ENCODE peak calls at places on chromosomes 5 and 9, in ten cellular contexts. A is cardiac fibroblast, H is OCI-LY7, N is GM23338, K is hepatocyte, I is IMR-90, B is GM12865, W is heart right ventricle, V is mammary epithelial cell, Z is fibroblast of mammary gland. C is an unnamed sample.

GRCh38 chr9:116238225-116238624 is 84.6 kb downstream of the PAPPA start:
- DNase-seq in A (peak), H (no peak), N (no peak), K (no peak), I (peak), B (no peak), W (no peak), V (peak), Z (peak), C (peak)

GRCh38 chr5:31194458-31194808 is 947 bp downstream of the CDH6 start:
- DNase-seq in A (peak), H (no peak), N (no peak), K (no peak), I (peak), B (no peak), W (no peak), V (no peak), Z (no peak), C (no peak)

GRCh38 chr5:122858451-122858850 is 13.0 kb downstream of the SNX24 start:
- DNase-seq in A (peak), H (no peak), N (no peak), K (no peak), I (no peak), B (no peak), W (no peak), V (peak), Z (peak), C (no peak)

GRCh38 chr5:52709171-52709925 is 78.4 kb upstream of the ITGA1 start:
- DNase-seq in A (peak), H (no peak), N (no peak), K (no peak), I (peak), B (peak), W (no peak), V (peak), Z (peak), C (no peak)

GRCh38 chr9:86540999-86541398 is 186.8 kb upstream of the TUT7 start:
- DNase-seq in A (no peak), H (no peak), N (no peak), K (no peak), I (no peak), B (no peak), W (no peak), V (no peak), Z (no peak), C (peak)

GRCh38 chr5:55250064-55250463 is 16.7 kb upstream of the CCNO start:
- DNase-seq in A (no peak), H (no peak), N (no peak), K (no peak), I (no peak), B (no peak), W (no peak), V (no peak), Z (no peak), C (no peak)

GRCh38 chr5:164608507-164608906 is 1103.1 kb downstream of the MAT2B start:
- DNase-seq in A (no peak), H (no peak), N (no peak), K (no peak), I (no peak), B (no peak), W (no peak), V (no peak), Z (no peak), C (no peak)

GRCh38 chr5:66440202-66440680 is 156.0 kb upstream of the MAST4 start:
- DNase-seq in A (peak), H (no peak), N (no peak), K (peak), I (peak), B (peak), W (no peak), V (peak), Z (peak), C (peak)

GRCh38 chr5:145922059-145922458 is 14.3 kb upstream of the SH3RF2 start:
- DNase-seq in A (no peak), H (no peak), N (no peak), K (no peak), I (no peak), B (no peak), W (no peak), V (peak), Z (no peak), C (no peak)

GRCh38 chr5:125227333-125228075 is 481.1 kb upstream of the ZNF608 start:
- DNase-seq in A (peak), H (peak), N (peak), K (peak), I (peak), B (peak), W (no peak), V (no peak), Z (peak), C (no peak)

GRCh38 chr5:38666668-38667498 is 110.4 kb upstream of the LIFR start:
- DNase-seq in A (peak), H (peak), N (peak), K (peak), I (peak), B (peak), W (peak), V (no peak), Z (peak), C (peak)

GRCh38 chr9:85610074-85610855 is 131.5 kb downstream of the AGTPBP1 start:
- DNase-seq in A (peak), H (peak), N (peak), K (peak), I (peak), B (peak), W (no peak), V (peak), Z (peak), C (peak)

GRCh38 chr5:134581241-134581981 is 51.2 kb downstream of the SAR1B start:
- DNase-seq in A (no peak), H (no peak), N (no peak), K (no peak), I (no peak), B (no peak), W (no peak), V (no peak), Z (no peak), C (no peak)

DNA sequence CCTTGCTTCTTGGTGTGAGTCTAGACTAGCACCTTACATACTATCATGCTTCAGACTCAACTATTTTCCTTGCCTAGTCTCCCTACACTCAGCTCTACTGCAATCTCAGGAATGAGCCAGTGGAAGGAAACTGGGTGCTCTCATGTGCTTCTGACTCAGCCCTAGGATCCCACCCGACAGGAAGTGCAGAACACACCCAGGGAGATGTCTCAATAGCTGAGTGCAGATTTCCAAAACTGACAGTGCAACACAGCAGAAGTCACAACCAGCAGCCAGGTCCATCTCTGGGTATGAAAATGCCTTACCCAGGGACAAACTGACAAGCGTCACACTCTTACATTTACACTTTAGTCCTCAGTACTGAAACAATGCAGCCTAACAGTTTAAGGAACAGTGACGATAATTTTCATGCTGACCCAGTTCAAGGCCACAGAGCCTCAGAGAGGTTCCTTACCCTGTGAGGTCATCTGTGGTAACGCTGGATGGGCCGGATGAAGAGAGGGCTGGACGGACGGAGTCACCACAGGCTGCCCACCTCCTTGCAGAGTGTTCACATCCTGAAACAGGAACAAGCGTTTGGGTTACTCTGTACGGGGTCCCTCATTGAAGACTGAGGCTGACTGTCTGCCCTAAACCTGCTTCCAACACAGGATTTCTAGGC is 33.0 kb downstream of the FKBP15 start:
- DNase-seq in A (peak), H (no peak), N (no peak), K (peak), I (peak), B (no peak), W (no peak), V (peak), Z (peak), C (peak)
- H3K4me3 ChIP-seq in A (peak), H (no peak), N (no peak), K (no peak), I (no peak), B (no peak), W (no peak), V (peak), Z (peak), C (no peak)

GRCh38 chr5:36887532-36887931 is 11.0 kb downstream of the NIPBL start:
- DNase-seq in A (no peak), H (no peak), N (no peak), K (no peak), I (no peak), B (no peak), W (no peak), V (peak), Z (no peak), C (no peak)

GRCh38 chr5:36885566-36886485 is 9.3 kb downstream of the NIPBL start:
- DNase-seq in A (no peak), H (no peak), N (no peak), K (no peak), I (no peak), B (no peak), W (no peak), V (no peak), Z (no peak), C (no peak)

GRCh38 chr5:36885149-36885548 is 8.6 kb downstream of the NIPBL start:
- DNase-seq in A (no peak), H (no peak), N (no peak), K (no peak), I (no peak), B (no peak), W (no peak), V (no peak), Z (no peak), C (no peak)

GRCh38 chr5:36888303-36888702 is 11.7 kb downstream of the NIPBL start:
- DNase-seq in A (no peak), H (no peak), N (no peak), K (no peak), I (no peak), B (no peak), W (no peak), V (no peak), Z (no peak), C (no peak)

GRCh38 chr5:36886791-36887190 is 10.2 kb downstream of the NIPBL start:
- DNase-seq in A (no peak), H (no peak), N (no peak), K (no peak), I (no peak), B (no peak), W (no peak), V (no peak), Z (no peak), C (no peak)
- TF ChIP-seq CTCF in A (no peak), H (no peak), N (no peak), K (no peak), I (no peak), B (no peak), W (no peak), V (no peak), Z (no peak), C (no peak)

DNA sequence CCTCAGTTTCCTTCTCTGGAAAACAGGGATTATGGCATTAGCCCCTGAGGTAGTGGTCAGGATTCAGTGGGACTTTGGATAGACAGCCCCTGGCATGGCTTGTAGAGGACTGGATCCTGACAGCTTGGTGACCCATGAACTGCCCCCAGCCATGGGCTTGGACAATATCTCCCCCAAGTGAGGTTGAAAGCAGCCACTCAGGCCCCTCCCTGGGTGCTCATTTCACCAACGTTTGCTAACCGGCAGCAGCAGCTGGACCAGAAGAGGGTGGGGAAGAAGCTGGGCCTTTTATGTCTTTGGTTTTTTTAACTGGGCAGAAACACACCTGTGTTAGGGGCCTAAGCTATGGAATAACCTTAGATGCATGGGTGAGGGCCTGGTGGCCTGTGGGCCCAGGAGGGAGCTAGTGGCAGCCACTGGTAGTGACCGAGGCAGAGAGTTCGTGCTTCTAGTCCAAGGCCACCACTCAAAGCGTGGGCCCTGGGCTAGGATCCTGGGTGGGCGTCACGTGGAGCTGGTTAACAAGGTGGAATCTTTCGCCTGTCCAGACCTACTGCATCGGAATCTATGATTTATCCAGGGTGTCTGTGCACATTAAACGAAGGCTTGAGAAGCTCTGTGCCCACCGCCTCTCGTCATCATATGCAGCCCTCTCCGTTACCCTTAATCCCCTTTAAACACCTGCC is 1.9 kb downstream of the SLC2A8 start:
- DNase-seq in A (no peak), H (no peak), N (no peak), K (no peak), I (no peak), B (no peak), W (no peak), V (no peak), Z (no peak), C (no peak)
- H3K4me3 ChIP-seq in A (no peak), H (no peak), N (peak), K (peak), I (no peak), B (no peak), W (no peak), V (no peak), Z (no peak), C (no peak)

DNA sequence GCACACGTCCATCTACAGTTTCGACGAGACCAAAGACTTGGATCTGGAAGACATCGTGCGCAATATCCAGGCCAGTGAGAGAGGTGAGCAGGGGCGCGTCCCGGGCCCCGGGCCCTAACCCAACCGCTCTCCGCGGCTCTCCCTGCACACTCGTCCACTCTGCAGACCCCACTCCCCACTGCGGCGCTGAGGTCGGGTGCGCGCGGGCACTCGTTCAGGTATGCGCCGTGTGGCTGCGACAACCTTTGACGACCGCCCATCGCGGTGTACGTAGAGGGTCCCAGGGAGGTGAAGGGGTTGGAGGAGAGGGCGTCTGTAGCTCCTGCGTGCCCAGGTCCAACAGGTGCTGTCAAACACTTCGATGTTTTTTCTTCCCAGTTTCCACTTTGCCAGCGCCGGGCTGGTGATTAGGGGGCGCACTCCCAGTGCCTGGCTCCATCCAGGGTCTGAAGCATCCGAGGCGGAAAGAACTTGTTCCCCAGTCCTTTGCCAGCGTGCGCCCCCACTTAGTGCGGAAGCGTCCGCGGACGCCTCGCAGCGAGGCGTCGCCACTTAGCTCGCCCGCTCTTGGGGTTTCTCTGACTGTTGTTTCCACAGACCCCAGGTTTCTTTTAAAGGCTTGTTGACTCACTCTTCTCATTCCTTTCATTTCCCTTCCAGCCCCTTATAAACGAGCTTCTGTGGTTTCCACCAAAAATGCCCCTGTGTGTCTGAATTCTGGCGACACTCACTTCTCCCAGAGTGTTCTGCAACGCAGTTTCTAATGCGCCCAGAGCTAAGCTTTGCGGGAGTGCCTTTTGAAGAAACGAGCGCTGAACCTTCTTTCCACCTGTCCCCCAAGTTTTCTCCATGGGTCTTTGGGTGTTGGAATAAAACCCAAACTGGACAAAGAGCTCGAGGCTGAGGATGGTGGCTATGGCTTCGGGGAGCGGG is 1.6 kb downstream of the NPR3 start:
- DNase-seq in A (peak), H (no peak), N (peak), K (no peak), I (peak), B (no peak), W (no peak), V (no peak), Z (peak), C (peak)
- TF ChIP-seq CTCF in A (peak), H (no peak), N (peak), K (no peak), I (no peak), B (no peak), W (no peak), V (no peak), Z (peak), C (peak)

DNA sequence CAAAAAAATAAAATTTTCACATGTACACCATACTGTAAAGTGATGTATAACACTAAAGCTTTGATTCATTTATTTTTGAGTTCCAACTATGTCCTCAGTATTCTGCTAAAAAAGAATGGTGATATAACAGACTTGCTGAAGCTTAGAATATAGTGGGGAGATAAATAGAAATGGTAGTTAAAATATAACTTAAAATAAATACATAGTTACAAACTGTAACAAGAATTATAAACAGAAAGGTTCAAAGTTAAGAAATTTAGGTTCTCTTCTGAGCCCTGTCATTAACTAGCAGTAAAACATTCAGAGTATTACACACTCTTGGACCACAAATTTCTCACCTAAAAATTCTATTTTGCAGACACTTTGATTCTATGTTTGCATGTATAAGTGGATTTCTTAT is 392.1 kb downstream of the ANXA1 start:
- DNase-seq in A (no peak), H (no peak), N (no peak), K (no peak), I (no peak), B (no peak), W (no peak), V (no peak), Z (no peak), C (no peak)
- H3K4me3 ChIP-seq in A (no peak), H (no peak), N (no peak), K (no peak), I (no peak), B (no peak), W (no peak), V (no peak), Z (no peak), C (no peak)

GRCh38 chr9:133429216-133429613 is 7.0 kb downstream of the ADAMTS13 start:
- DNase-seq in A (no peak), H (no peak), N (peak), K (no peak), I (no peak), B (no peak), W (no peak), V (no peak), Z (no peak), C (no peak)

GRCh38 chr9:133430244-133430643 is 8.1 kb downstream of the ADAMTS13 start:
- DNase-seq in A (no peak), H (no peak), N (no peak), K (no peak), I (no peak), B (no peak), W (no peak), V (no peak), Z (no peak), C (no peak)

GRCh38 chr9:133436706-133437105 is 14.5 kb downstream of the ADAMTS13 start:
- DNase-seq in A (no peak), H (no peak), N (no peak), K (no peak), I (no peak), B (no peak), W (no peak), V (no peak), Z (no peak), C (no peak)

GRCh38 chr9:133429641-133430161 is 7.5 kb downstream of the ADAMTS13 start:
- DNase-seq in A (peak), H (no peak), N (peak), K (peak), I (peak), B (no peak), W (peak), V (no peak), Z (no peak), C (no peak)

DNA sequence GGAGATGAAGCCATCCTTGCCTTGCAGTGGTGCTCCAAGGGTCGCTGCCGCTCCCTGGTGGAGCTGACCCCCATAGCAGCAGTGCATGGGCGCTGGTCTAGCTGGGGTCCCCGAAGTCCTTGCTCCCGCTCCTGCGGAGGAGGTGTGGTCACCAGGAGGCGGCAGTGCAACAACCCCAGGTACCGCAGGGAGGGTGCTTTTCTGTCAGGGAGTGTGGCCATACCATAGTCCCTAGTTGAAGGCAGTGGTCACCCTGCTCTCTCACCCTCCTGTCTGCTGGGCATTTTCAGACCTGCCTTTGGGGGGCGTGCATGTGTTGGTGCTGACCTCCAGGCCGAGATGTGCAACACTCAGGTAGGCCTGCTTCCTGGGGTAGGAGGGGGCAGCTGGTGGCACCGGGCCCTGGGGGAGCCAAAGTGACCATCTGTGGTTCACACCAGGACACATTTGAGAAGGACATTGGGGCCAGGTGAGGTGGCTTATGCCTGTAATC is 11.2 kb downstream of the ADAMTS13 start:
- DNase-seq in A (no peak), H (no peak), N (peak), K (no peak), I (no peak), B (no peak), W (no peak), V (no peak), Z (no peak), C (no peak)
- TF ChIP-seq CTCF in A (no peak), H (peak), N (peak), K (no peak), I (no peak), B (no peak), W (no peak), V (no peak), Z (no peak), C (no peak)